ENCODE peak calls at places on chromosome X, in five cellular contexts. One of them, this sample, is unnamed.
A peak's percentile ranks its signal among the peaks of the same experiment; 100 is the strongest.

GRCh38 chrX:133645977-133646750 is 230.9 kb upstream of the GPC4 start:
- DNase-seq in SK-N-DZ: no peak
- DNase-seq in CD8-positive, alpha-beta T cell: no peak
- DNase-seq in activated gamma-delta T cell: no peak
- DNase-seq in progenitor cell of endocrine pancreas: no peak
- DNase-seq in this sample: no peak

GRCh38 chrX:12441376-12442128 is 303.3 kb downstream of the FRMPD4 start:
- DNase-seq in progenitor cell of endocrine pancreas: no peak
- DNase-seq in SK-N-DZ: no peak
- DNase-seq in activated gamma-delta T cell: no peak
- DNase-seq in CD8-positive, alpha-beta T cell: no peak
- DNase-seq in this sample: no peak

GRCh38 chrX:39063037-39063436 is 261.8 kb downstream of the MID1IP1 start:
- DNase-seq in CD8-positive, alpha-beta T cell: no peak
- DNase-seq in SK-N-DZ: no peak
- DNase-seq in activated gamma-delta T cell: no peak
- DNase-seq in progenitor cell of endocrine pancreas: no peak
- DNase-seq in this sample: no peak

GRCh38 chrX:18291006-18291545 is 63.4 kb downstream of the SCML2 start:
- DNase-seq in progenitor cell of endocrine pancreas: no peak
- DNase-seq in SK-N-DZ: no peak
- DNase-seq in CD8-positive, alpha-beta T cell: no peak
- DNase-seq in activated gamma-delta T cell: no peak
- DNase-seq in this sample: no peak

GRCh38 chrX:356385-357034 is 30.2 kb downstream of the PPP2R3B start:
- DNase-seq in progenitor cell of endocrine pancreas: no peak
- DNase-seq in activated gamma-delta T cell: no peak
- DNase-seq in CD8-positive, alpha-beta T cell: no peak
- DNase-seq in SK-N-DZ: no peak
- DNase-seq in this sample: no peak

GRCh38 chrX:65920620-65921019 is 119.3 kb downstream of the VSIG4 start:
- DNase-seq in CD8-positive, alpha-beta T cell: no peak
- DNase-seq in progenitor cell of endocrine pancreas: no peak
- DNase-seq in activated gamma-delta T cell: no peak
- DNase-seq in SK-N-DZ: no peak
- DNase-seq in this sample: no peak

GRCh38 chrX:153478746-153479145 is 8.4 kb upstream of the HAUS7 start:
- DNase-seq in CD8-positive, alpha-beta T cell: no peak
- DNase-seq in progenitor cell of endocrine pancreas: no peak
- DNase-seq in activated gamma-delta T cell: no peak
- DNase-seq in SK-N-DZ: no peak
- DNase-seq in this sample: no peak

GRCh38 chrX:149510386-149510785 is 5.3 kb upstream of the IDS start:
- DNase-seq in SK-N-DZ: no peak
- DNase-seq in CD8-positive, alpha-beta T cell: no peak
- DNase-seq in progenitor cell of endocrine pancreas: no peak
- DNase-seq in activated gamma-delta T cell: no peak
- DNase-seq in this sample: no peak

GRCh38 chrX:40866878-40867277 is 131.5 kb upstream of the MED14 start:
- DNase-seq in progenitor cell of endocrine pancreas: no peak
- DNase-seq in SK-N-DZ: no peak
- DNase-seq in CD8-positive, alpha-beta T cell: no peak
- DNase-seq in activated gamma-delta T cell: no peak
- DNase-seq in this sample: peak; percentile 14

GRCh38 chrX:154516655-154517100 is 646 bp upstream of the FAM3A start:
- DNase-seq in SK-N-DZ: no peak
- DNase-seq in progenitor cell of endocrine pancreas: no peak
- DNase-seq in CD8-positive, alpha-beta T cell: peak; percentile 11
- DNase-seq in activated gamma-delta T cell: no peak
- DNase-seq in this sample: peak; percentile 69

GRCh38 chrX:1126738-1127137 is 85.7 kb downstream of the CRLF2 start:
- DNase-seq in activated gamma-delta T cell: no peak
- DNase-seq in CD8-positive, alpha-beta T cell: no peak
- DNase-seq in progenitor cell of endocrine pancreas: no peak
- DNase-seq in SK-N-DZ: no peak
- DNase-seq in this sample: no peak

GRCh38 chrX:56764153-56764974 is 35.3 kb downstream of the NBDY start:
- DNase-seq in SK-N-DZ: peak; percentile 80
- DNase-seq in progenitor cell of endocrine pancreas: no peak
- DNase-seq in CD8-positive, alpha-beta T cell: peak; percentile 58
- DNase-seq in activated gamma-delta T cell: no peak
- DNase-seq in this sample: peak; percentile 82

GRCh38 chrX:11461181-11462001 is 168.2 kb downstream of the AMELX start:
- DNase-seq in progenitor cell of endocrine pancreas: no peak
- DNase-seq in activated gamma-delta T cell: no peak
- DNase-seq in CD8-positive, alpha-beta T cell: no peak
- DNase-seq in SK-N-DZ: no peak
- DNase-seq in this sample: no peak

GRCh38 chrX:123330229-123330942 is 146.3 kb downstream of the GRIA3 start:
- DNase-seq in progenitor cell of endocrine pancreas: no peak
- DNase-seq in activated gamma-delta T cell: no peak
- DNase-seq in CD8-positive, alpha-beta T cell: no peak
- DNase-seq in SK-N-DZ: no peak
- DNase-seq in this sample: no peak

GRCh38 chrX:16185725-16186136 is 18.4 kb downstream of the MAGEB17 start:
- DNase-seq in SK-N-DZ: no peak
- DNase-seq in CD8-positive, alpha-beta T cell: no peak
- DNase-seq in activated gamma-delta T cell: no peak
- DNase-seq in progenitor cell of endocrine pancreas: no peak
- DNase-seq in this sample: peak; percentile 83

GRCh38 chrX:43881410-43882293 is 598 bp downstream of the MAOB start:
- DNase-seq in SK-N-DZ: no peak
- DNase-seq in CD8-positive, alpha-beta T cell: no peak
- DNase-seq in activated gamma-delta T cell: no peak
- DNase-seq in progenitor cell of endocrine pancreas: peak; percentile 12
- DNase-seq in this sample: no peak

GRCh38 chrX:123738378-123738955 is 5.6 kb upstream of the THOC2 start:
- DNase-seq in SK-N-DZ: no peak
- DNase-seq in activated gamma-delta T cell: no peak
- DNase-seq in progenitor cell of endocrine pancreas: no peak
- DNase-seq in CD8-positive, alpha-beta T cell: no peak
- DNase-seq in this sample: no peak

GRCh38 chrX:115966920-115967319 is 203.6 kb upstream of the AGTR2 start:
- DNase-seq in SK-N-DZ: peak; percentile 78
- DNase-seq in CD8-positive, alpha-beta T cell: no peak
- DNase-seq in progenitor cell of endocrine pancreas: no peak
- DNase-seq in activated gamma-delta T cell: no peak
- DNase-seq in this sample: no peak

GRCh38 chrX:41922125-41922521 is 1.2 kb downstream of the CASK start:
- DNase-seq in SK-N-DZ: peak; percentile 49
- DNase-seq in activated gamma-delta T cell: no peak
- DNase-seq in CD8-positive, alpha-beta T cell: peak; percentile 40
- DNase-seq in progenitor cell of endocrine pancreas: no peak
- DNase-seq in this sample: peak; percentile 7

GRCh38 chrX:129525162-129525561 is 1.9 kb upstream of the SMARCA1 start:
- DNase-seq in CD8-positive, alpha-beta T cell: no peak
- DNase-seq in progenitor cell of endocrine pancreas: no peak
- DNase-seq in activated gamma-delta T cell: no peak
- DNase-seq in SK-N-DZ: no peak
- DNase-seq in this sample: no peak

GRCh38 chrX:135112096-135112729 is 8.1 kb downstream of the ETDB start:
- DNase-seq in progenitor cell of endocrine pancreas: no peak
- DNase-seq in activated gamma-delta T cell: no peak
- DNase-seq in SK-N-DZ: peak; percentile 12
- DNase-seq in CD8-positive, alpha-beta T cell: peak; percentile 21
- DNase-seq in this sample: peak; percentile 35

GRCh38 chrX:118928126-118928525 is 46.3 kb upstream of the LONRF3 start:
- DNase-seq in progenitor cell of endocrine pancreas: no peak
- DNase-seq in activated gamma-delta T cell: no peak
- DNase-seq in CD8-positive, alpha-beta T cell: no peak
- DNase-seq in SK-N-DZ: no peak
- DNase-seq in this sample: peak; percentile 82

GRCh38 chrX:98795636-98796035 is 1614.4 kb downstream of the PCDH19 start:
- DNase-seq in SK-N-DZ: no peak
- DNase-seq in activated gamma-delta T cell: no peak
- DNase-seq in CD8-positive, alpha-beta T cell: no peak
- DNase-seq in progenitor cell of endocrine pancreas: no peak
- DNase-seq in this sample: no peak

GRCh38 chrX:30961387-30961786 is 72.3 kb upstream of the TAB3 start:
- DNase-seq in activated gamma-delta T cell: no peak
- DNase-seq in SK-N-DZ: no peak
- DNase-seq in progenitor cell of endocrine pancreas: no peak
- DNase-seq in CD8-positive, alpha-beta T cell: no peak
- DNase-seq in this sample: no peak

GRCh38 chrX:10519761-10520160 is 100.6 kb downstream of the MID1 start:
- DNase-seq in activated gamma-delta T cell: no peak
- DNase-seq in SK-N-DZ: no peak
- DNase-seq in progenitor cell of endocrine pancreas: no peak
- DNase-seq in CD8-positive, alpha-beta T cell: no peak
- DNase-seq in this sample: no peak

GRCh38 chrX:13110427-13111324 is 66.3 kb upstream of the FAM9C start:
- DNase-seq in SK-N-DZ: no peak
- DNase-seq in CD8-positive, alpha-beta T cell: no peak
- DNase-seq in progenitor cell of endocrine pancreas: no peak
- DNase-seq in activated gamma-delta T cell: no peak
- DNase-seq in this sample: peak; percentile 97

GRCh38 chrX:150683536-150684146 is 9.6 kb upstream of the MTMR1 start:
- DNase-seq in progenitor cell of endocrine pancreas: no peak
- DNase-seq in CD8-positive, alpha-beta T cell: no peak
- DNase-seq in activated gamma-delta T cell: no peak
- DNase-seq in SK-N-DZ: peak; percentile 18
- DNase-seq in this sample: peak; percentile 48

GRCh38 chrX:47658684-47659515 is at the start of gene UXT:
- DNase-seq in activated gamma-delta T cell: peak; percentile 82
- DNase-seq in CD8-positive, alpha-beta T cell: peak; percentile 90
- DNase-seq in progenitor cell of endocrine pancreas: peak; percentile 77
- DNase-seq in SK-N-DZ: peak; percentile 94
- DNase-seq in this sample: peak; percentile 92

GRCh38 chrX:15804563-15804962 is 14.3 kb downstream of the ZRSR2 start:
- DNase-seq in progenitor cell of endocrine pancreas: no peak
- DNase-seq in activated gamma-delta T cell: no peak
- DNase-seq in CD8-positive, alpha-beta T cell: no peak
- DNase-seq in SK-N-DZ: no peak
- DNase-seq in this sample: no peak

GRCh38 chrX:153999359-154000037 is 20.2 kb downstream of the IRAK1 start:
- DNase-seq in SK-N-DZ: no peak
- DNase-seq in activated gamma-delta T cell: no peak
- DNase-seq in progenitor cell of endocrine pancreas: no peak
- DNase-seq in CD8-positive, alpha-beta T cell: no peak
- DNase-seq in this sample: no peak

GRCh38 chrX:37060999-37061398 is 52.8 kb downstream of the FAM47C start:
- DNase-seq in CD8-positive, alpha-beta T cell: no peak
- DNase-seq in activated gamma-delta T cell: no peak
- DNase-seq in SK-N-DZ: peak; percentile 26
- DNase-seq in progenitor cell of endocrine pancreas: no peak
- DNase-seq in this sample: peak; percentile 46